ENCODE peak calls at places on chromosomes 16 and 17, in seven cellular contexts. W is lower leg skin; Z is WTC11; I is CD4-positive, alpha-beta T cell; M is fibroblast of lung; Q is CD8-positive, alpha-beta T cell; L is Calu3. X is an unnamed sample.

GRCh38 chr16:86825631-86826030 is 247.3 kb downstream of the FOXL1 start:
- DNase-seq in W (no peak), Z (no peak), I (no peak), M (no peak), Q (no peak), L (no peak), X (no peak)

GRCh38 chr17:73401911-73402310 is 90.1 kb upstream of the CDC42EP4 start:
- DNase-seq in W (no peak), Z (peak; percentile 63), I (no peak), M (peak; percentile 6), Q (no peak), L (no peak), X (no peak)

GRCh38 chr16:67800252-67801046 is 5.9 kb downstream of the RANBP10 start:
- DNase-seq in W (peak; percentile 28), Z (no peak), I (no peak), M (no peak), Q (no peak), L (no peak), X (no peak)

GRCh38 chr17:4241535-4241934 is 22.2 kb downstream of the ANKFY1 start:
- DNase-seq in W (no peak), Z (no peak), I (no peak), M (no peak), Q (no peak), L (no peak), X (no peak)

GRCh38 chr17:67829331-67829730 is 4.0 kb downstream of the BPTF start:
- DNase-seq in W (no peak), Z (no peak), I (peak; percentile 19), M (no peak), Q (peak; percentile 21), L (no peak), X (no peak)

GRCh38 chr16:87189426-87189825 is 127.8 kb downstream of the C16orf95 start:
- DNase-seq in W (no peak), Z (no peak), I (no peak), M (no peak), Q (no peak), L (no peak), X (no peak)

GRCh38 chr17:7586673-7587419 is 3.0 kb downstream of the SOX15 start:
- DNase-seq in W (no peak), Z (peak; percentile 45), I (no peak), M (no peak), Q (no peak), L (peak; percentile 61), X (no peak)

GRCh38 chr16:83942074-83942473 is 11.0 kb upstream of the OSGIN1 start:
- DNase-seq in W (no peak), Z (no peak), I (no peak), M (no peak), Q (no peak), L (no peak), X (no peak)

GRCh38 chr17:20926532-20926931 is 116.3 kb downstream of the USP22 start:
- DNase-seq in W (no peak), Z (no peak), I (no peak), M (peak; percentile 50), Q (no peak), L (no peak), X (no peak)

GRCh38 chr16:86383488-86384262 is 126.7 kb upstream of the FOXF1 start:
- DNase-seq in W (no peak), Z (no peak), I (no peak), M (peak; percentile 94), Q (no peak), L (no peak), X (no peak)

GRCh38 chr17:3750926-3751325 is 27.2 kb downstream of the HASPIN start:
- DNase-seq in W (no peak), Z (no peak), I (peak; percentile 39), M (no peak), Q (peak; percentile 53), L (no peak), X (no peak)

GRCh38 chr16:85029413-85029794 is 1.8 kb downstream of the KIAA0513 start:
- DNase-seq in W (no peak), Z (no peak), I (peak; percentile 41), M (peak; percentile 26), Q (peak; percentile 47), L (no peak), X (no peak)

GRCh38 chr17:7133424-7133823 is 18.8 kb upstream of the ASGR2 start:
- DNase-seq in W (no peak), Z (peak; percentile 63), I (peak; percentile 23), M (no peak), Q (peak; percentile 7), L (no peak), X (no peak)

GRCh38 chr16:9966569-9967157 is 215.6 kb downstream of the GRIN2A start:
- DNase-seq in W (no peak), Z (no peak), I (no peak), M (no peak), Q (no peak), L (no peak), X (no peak)

GRCh38 chr17:55317284-55317683 is 52.5 kb downstream of the HLF start:
- DNase-seq in W (no peak), Z (no peak), I (no peak), M (no peak), Q (no peak), L (no peak), X (no peak)

GRCh38 chr17:80491478-80492342 is 15.3 kb upstream of the NPTX1 start:
- DNase-seq in W (no peak), Z (peak; percentile 60), I (no peak), M (no peak), Q (no peak), L (no peak), X (no peak)

GRCh38 chr17:7246779-7247178 is 4.5 kb upstream of the GABARAP start:
- DNase-seq in W (no peak), Z (no peak), I (no peak), M (no peak), Q (no peak), L (no peak), X (no peak)

GRCh38 chr17:34797724-34798123 is 163.5 kb downstream of the CCT6B start:
- DNase-seq in W (no peak), Z (peak; percentile 82), I (peak; percentile 7), M (peak; percentile 2), Q (peak; percentile 3), L (peak; percentile 36), X (peak; percentile 65)

GRCh38 chr16:4323845-4324478 is 8.1 kb downstream of the GLIS2 start:
- DNase-seq in W (no peak), Z (peak; percentile 68), I (no peak), M (peak; percentile 60), Q (no peak), L (peak; percentile 66), X (no peak)

GRCh38 chr16:27446721-27447120 is 44.7 kb downstream of the IL21R start:
- DNase-seq in W (no peak), Z (no peak), I (peak; percentile 82), M (no peak), Q (peak; percentile 81), L (no peak), X (no peak)

GRCh38 chr16:8376858-8377257 is 213.5 kb downstream of the TMEM114 start:
- DNase-seq in W (no peak), Z (no peak), I (no peak), M (no peak), Q (no peak), L (no peak), X (no peak)
- TF ChIP-seq CTCF in W (no peak), Z (no peak), I (no peak), M (no peak), Q (no peak), L (no peak), X (no peak)

DNA sequence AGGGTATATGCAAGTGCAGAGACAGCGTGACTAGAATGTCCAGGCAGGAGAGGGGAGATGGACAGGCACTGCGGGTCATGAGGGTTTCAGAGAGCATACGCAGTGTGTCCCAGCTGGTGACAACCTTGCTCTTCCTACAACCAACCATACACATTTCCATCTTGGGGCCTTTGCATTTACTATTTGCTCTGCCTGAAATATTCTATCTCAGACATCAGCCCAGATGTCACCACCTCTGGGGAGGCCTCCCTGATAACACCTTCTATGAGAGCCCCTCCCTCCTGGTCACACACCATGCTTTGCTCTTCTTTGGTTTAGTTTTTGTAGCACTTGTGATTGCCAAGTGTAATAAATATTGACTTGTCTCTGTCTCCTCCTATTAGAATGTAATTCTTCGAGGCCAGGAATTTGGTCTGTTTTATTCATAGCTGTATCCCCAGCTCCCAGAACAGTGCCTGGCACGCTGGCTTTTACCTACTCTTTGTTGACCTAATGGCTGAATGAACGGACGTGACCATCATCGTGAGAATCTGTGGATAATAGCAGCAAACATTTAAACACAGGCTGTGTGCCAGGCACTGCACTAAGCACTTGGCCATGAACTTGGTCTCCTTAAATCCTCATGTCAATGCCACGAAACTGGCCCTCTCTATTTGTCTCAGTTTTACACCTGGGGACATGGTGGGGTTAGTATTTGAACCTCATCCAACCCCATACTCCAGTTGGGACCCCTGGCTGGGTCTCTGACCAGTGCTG is 51.9 kb downstream of the PLCG2 start:
- DNase-seq in W (no peak), Z (no peak), I (no peak), M (no peak), Q (no peak), L (no peak), X (no peak)
- TF ChIP-seq CTCF in W (no peak), Z (no peak), I (no peak), M (no peak), Q (no peak), L (no peak), X (no peak)

DNA sequence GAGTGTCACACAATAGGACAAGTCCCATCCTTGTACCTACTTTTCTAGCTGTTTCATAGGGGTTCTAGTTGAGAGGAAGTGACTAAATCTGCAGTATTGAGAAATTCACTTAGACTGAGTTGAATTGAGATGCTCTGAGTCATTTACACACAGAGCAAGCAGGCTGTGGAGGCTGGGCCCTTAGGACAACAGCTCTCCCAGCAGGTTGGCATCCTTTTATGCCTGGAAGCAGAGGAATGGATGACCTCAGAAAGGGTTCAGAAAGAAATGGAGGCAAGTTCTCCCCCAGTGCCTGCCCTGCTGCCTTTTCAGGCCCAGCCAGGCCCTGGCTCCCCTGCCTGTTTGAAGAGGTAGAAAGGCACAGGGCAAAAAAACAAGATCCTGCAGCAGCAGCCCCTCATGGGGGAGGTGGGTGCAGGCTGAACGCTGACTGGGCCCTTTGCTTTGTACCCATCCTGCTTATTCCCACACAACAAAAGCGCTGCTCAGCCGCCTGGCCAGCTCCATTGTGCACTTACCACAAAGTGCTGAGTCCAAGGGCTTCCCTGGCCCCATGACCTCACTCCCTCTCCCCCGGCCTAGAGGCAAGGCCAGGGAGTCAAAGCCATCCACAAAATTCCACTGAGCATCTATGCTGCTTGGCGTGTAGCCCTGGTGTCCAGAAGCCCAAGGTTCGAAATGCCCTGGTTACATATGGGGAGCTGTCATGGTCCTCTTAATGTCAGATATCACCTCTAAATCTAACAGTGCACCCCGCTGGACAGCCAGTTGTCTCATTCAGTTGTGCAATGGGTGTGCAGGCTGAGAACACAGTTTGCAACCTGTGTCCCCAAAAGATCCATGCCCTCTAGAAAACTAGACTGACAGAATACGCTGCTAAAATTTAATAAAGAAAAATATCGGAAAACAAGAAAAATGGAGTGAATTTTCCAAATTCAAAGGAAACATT is 5.4 kb upstream of the CRYBA1 start:
- DNase-seq in W (no peak), Z (peak; percentile 24), I (no peak), M (peak; percentile 96), Q (no peak), L (peak; percentile 60), X (no peak)
- TF ChIP-seq CTCF in W (no peak), Z (no peak), I (no peak), M (no peak), Q (no peak), L (no peak), X (no peak)

DNA sequence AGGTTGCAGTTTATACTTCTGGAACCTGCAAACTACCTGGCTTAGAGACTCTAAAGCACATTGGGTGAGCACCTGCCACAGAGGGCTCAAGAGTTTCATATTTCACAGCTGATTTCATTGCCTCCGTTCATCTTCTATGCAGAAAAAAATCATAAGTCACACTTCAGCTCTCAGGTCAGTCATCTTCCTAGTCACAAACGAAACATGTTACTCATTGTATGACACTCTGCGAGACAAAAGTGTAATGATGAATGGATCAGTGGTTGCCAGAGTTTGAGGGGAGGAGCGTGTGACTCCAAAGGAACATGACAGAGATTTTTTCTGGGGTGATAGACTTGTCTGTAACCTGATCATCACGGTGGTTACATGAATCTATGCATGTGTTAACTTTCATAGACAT is 195.3 kb upstream of the CNTNAP4 start:
- DNase-seq in W (no peak), Z (no peak), I (no peak), M (no peak), Q (no peak), L (no peak), X (no peak)
- TF ChIP-seq CTCF in W (no peak), Z (no peak), I (no peak), M (no peak), Q (no peak), L (no peak), X (no peak)